ENCODE peak calls at places on chromosomes 4 and X, in nine cellular contexts. Q is fibroblast of lung, T is heart right ventricle, A is GM06990, L is AG04450, O is WTC11, C is Caco-2, J is tibial nerve, I is nephron progenitor cell. Z is an unnamed sample.

GRCh38 chr4:156762851-156763250 is 208.7 kb downstream of the PDGFC start:
- DNase-seq in C (no peak), Q (no peak), J (no peak), L (no peak), T (no peak), I (peak), O (no peak), A (no peak), Z (no peak)

GRCh38 chrX:45172890-45173289 is 27.8 kb downstream of the DIPK2B start:
- DNase-seq in J (no peak), I (no peak), L (peak), C (no peak), O (no peak), A (no peak), T (no peak), Q (peak), Z (peak)

GRCh38 chr4:173526034-173526482 is 4.0 kb downstream of the HAND2 start:
- DNase-seq in J (no peak), A (no peak), T (no peak), C (no peak), Q (no peak), O (no peak), I (no peak), L (no peak), Z (peak)

GRCh38 chr4:54316139-54316538 is 87.0 kb downstream of the PDGFRA start:
- DNase-seq in J (no peak), L (no peak), Q (no peak), I (no peak), C (no peak), O (no peak), A (no peak), T (no peak), Z (no peak)

GRCh38 chrX:47068720-47069119 is 9.5 kb upstream of the RGN start:
- DNase-seq in Q (no peak), A (no peak), C (no peak), T (no peak), L (no peak), I (no peak), J (no peak), O (no peak), Z (no peak)

GRCh38 chr4:100257567-100257966 is 67.3 kb upstream of the DDIT4L start:
- DNase-seq in L (no peak), C (no peak), O (no peak), I (no peak), T (no peak), J (no peak), A (no peak), Q (no peak), Z (no peak)

GRCh38 chrX:44785652-44786051 is 58.2 kb upstream of the DUSP21 start:
- DNase-seq in T (no peak), I (no peak), O (no peak), J (no peak), Q (peak), L (peak), A (no peak), C (no peak), Z (peak)

GRCh38 chr4:165328708-165329107 is 1.2 kb downstream of the MSMO1 start:
- DNase-seq in T (no peak), C (no peak), I (no peak), A (no peak), J (no peak), Q (no peak), L (no peak), O (no peak), Z (peak)

GRCh38 chrX:123331349-123331748 is 147.3 kb downstream of the GRIA3 start:
- DNase-seq in Q (no peak), A (no peak), C (no peak), I (no peak), O (no peak), J (no peak), L (no peak), T (no peak), Z (no peak)

GRCh38 chr4:148452970-148453369 is 10.8 kb upstream of the NR3C2 start:
- DNase-seq in T (no peak), O (no peak), J (no peak), L (no peak), Q (no peak), A (no peak), C (no peak), I (no peak), Z (no peak)

GRCh38 chrX:57573754-57574153 is 18.1 kb upstream of the ZXDB start:
- DNase-seq in O (no peak), Q (no peak), A (no peak), I (peak), C (no peak), L (no peak), T (no peak), J (no peak), Z (peak)

GRCh38 chr4:119498520-119498919 is 130.1 kb downstream of the PDE5A start:
- DNase-seq in C (no peak), A (no peak), J (no peak), T (peak), Q (no peak), I (peak), L (no peak), O (no peak), Z (peak)

GRCh38 chr4:153790962-153791551 is 2.2 kb upstream of the SFRP2 start:
- DNase-seq in A (peak), O (peak), I (peak), J (peak), Q (peak), T (no peak), L (no peak), C (no peak), Z (peak)
- TF ChIP-seq CTCF in A (peak), O (no peak), I (peak), J (no peak), Q (peak), T (no peak), L (no peak), C (no peak), Z (peak)

GRCh38 chrX:24425806-24426205 is 39.3 kb upstream of the PDK3 start:
- DNase-seq in Q (no peak), A (no peak), T (no peak), I (no peak), C (no peak), O (no peak), L (no peak), J (no peak), Z (no peak)

GRCh38 chrX:24427747-24428019 is 37.4 kb upstream of the PDK3 start:
- DNase-seq in C (no peak), I (no peak), J (no peak), T (no peak), A (no peak), O (no peak), L (no peak), Q (no peak), Z (no peak)

GRCh38 chrX:24428518-24428917 is 36.6 kb upstream of the PDK3 start:
- DNase-seq in C (no peak), I (no peak), J (no peak), T (no peak), L (no peak), A (no peak), O (no peak), Q (no peak), Z (no peak)

GRCh38 chrX:24426340-24426913 is 38.7 kb upstream of the PDK3 start:
- DNase-seq in O (no peak), J (no peak), I (no peak), T (no peak), Q (no peak), L (no peak), C (no peak), A (no peak), Z (peak)

GRCh38 chrX:24426921-24427746 is 38.0 kb upstream of the PDK3 start:
- DNase-seq in J (no peak), T (no peak), O (no peak), Q (peak), L (no peak), A (no peak), I (no peak), C (no peak), Z (peak)
- TF ChIP-seq CTCF in J (no peak), T (no peak), O (no peak), Q (no peak), L (no peak), A (no peak), I (no peak), C (no peak), Z (no peak)

DNA sequence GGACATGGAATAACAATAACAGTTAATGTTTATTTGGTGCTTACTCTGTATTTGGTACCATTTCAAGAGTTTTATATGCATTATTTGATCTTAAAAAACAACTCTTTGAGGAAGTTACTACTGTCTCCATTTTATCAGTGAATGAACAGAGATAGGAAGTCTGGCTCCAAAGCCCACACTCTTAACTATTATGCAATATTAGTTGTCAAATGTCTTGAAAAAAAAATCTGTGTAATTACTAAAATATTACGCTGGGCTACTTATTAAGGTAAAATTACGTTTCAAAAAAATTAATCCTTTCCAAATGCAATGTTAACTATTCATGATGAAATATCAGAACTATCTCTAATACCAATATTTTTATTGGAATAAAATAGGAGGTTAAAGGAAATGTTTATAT is 97.4 kb downstream of the SNCA start:
- DNase-seq in O (no peak), A (no peak), L (no peak), T (no peak), C (no peak), Q (no peak), I (no peak), J (no peak), Z (no peak)
- TF ChIP-seq CTCF in O (no peak), A (no peak), L (no peak), T (no peak), C (no peak), Q (no peak), I (no peak), J (no peak), Z (no peak)

DNA sequence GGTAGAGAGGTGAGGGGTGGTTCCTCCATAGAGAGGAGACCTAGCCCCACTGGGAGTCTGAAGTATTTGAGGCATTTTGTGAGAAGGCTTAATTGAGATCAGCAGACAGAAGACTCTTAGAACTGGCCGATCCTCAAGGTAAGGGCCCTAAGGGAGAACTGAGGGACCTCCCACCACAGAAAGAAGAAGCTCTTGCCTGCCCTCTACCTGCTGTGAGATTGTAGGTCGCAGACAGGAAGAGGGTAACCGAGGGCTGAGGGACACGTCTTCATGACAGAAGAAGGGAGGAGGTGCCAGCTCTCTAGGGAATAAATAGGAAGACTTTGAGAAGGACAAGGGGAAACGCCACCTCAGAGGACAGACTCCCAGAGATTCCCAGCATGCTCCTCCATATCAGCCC is 24.1 kb upstream of the MAGEC1 start:
- DNase-seq in Q (no peak), C (no peak), L (no peak), A (no peak), J (no peak), T (no peak), I (no peak), O (no peak), Z (no peak)
- TF ChIP-seq CTCF in Q (no peak), C (no peak), L (no peak), A (no peak), J (no peak), T (no peak), I (no peak), O (no peak), Z (no peak)

GRCh38 chr4:38993683-38994082 is 38.5 kb downstream of the TMEM156 start:
- DNase-seq in L (no peak), Q (no peak), O (no peak), A (no peak), I (no peak), J (no peak), C (no peak), T (no peak), Z (peak)
- TF ChIP-seq CTCF in L (peak), Q (peak), O (no peak), A (no peak), I (no peak), J (no peak), C (peak), T (no peak), Z (peak)

GRCh38 chr4:180950377-180950776 is 1292.8 kb upstream of the TENM3 start:
- DNase-seq in C (no peak), Q (no peak), O (no peak), I (no peak), A (no peak), T (no peak), L (no peak), J (no peak), Z (peak)

GRCh38 chr4:180946188-180946587 is 1297.0 kb upstream of the TENM3 start:
- DNase-seq in J (no peak), O (no peak), L (no peak), A (no peak), I (no peak), Q (no peak), C (no peak), T (no peak), Z (no peak)

GRCh38 chr4:180951312-180951711 is 1291.9 kb upstream of the TENM3 start:
- DNase-seq in J (no peak), L (no peak), A (no peak), Q (no peak), I (no peak), O (no peak), C (no peak), T (no peak), Z (no peak)

GRCh38 chr4:180949825-180950224 is 1293.4 kb upstream of the TENM3 start:
- DNase-seq in J (no peak), C (no peak), L (no peak), Q (peak), T (no peak), A (no peak), O (no peak), I (no peak), Z (peak)

DNA sequence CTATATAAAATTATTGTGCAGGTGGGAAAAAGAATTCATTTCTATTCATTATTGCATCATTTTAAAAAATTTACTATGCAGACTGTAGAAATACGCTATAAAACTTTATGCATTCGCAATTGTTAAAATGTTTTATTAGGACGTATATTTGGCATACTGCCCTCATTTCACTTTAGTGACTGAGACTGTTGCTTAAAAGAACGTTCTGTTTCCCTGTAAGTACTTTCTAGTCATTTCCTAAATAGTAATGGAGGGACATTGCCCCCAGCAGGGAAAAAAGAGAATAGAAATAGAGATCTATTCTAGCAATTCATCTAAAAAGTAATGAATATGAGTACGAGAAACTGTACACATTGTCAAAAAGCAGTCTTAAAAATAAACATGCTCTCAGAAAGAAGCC is 1295.8 kb upstream of the TENM3 start:
- DNase-seq in O (no peak), T (no peak), J (no peak), Q (peak), I (no peak), L (no peak), C (no peak), A (no peak), Z (peak)
- TF ChIP-seq CTCF in O (no peak), T (no peak), J (no peak), Q (peak), I (peak), L (peak), C (no peak), A (no peak), Z (peak)

Z was measured in fibroblast of mammary gland.